ENCODE peak calls at places on chromosomes 7 and 10, in five cellular contexts. K is aorta, Y is neural progenitor cell, D is Caco-2, R is cardiac muscle cell. O is an unnamed sample.
A peak's percentile ranks its signal among the peaks of the same experiment; 100 is the strongest.

GRCh38 chr7:104431930-104432329 is 103.5 kb downstream of the LHFPL3 start:
- DNase-seq in R (no peak), Y (no peak), D (no peak), K (no peak), O (no peak)

GRCh38 chr10:13390604-13391522 is 42.8 kb upstream of the SEPHS1 start:
- DNase-seq in K (peak; percentile 58), R (no peak), D (no peak), Y (no peak), O (no peak)

GRCh38 chr7:159004411-159004810 is 140.3 kb downstream of the VIPR2 start:
- DNase-seq in K (no peak), Y (no peak), R (no peak), D (no peak), O (no peak)

GRCh38 chr7:134645935-134646334 is 718 bp upstream of the BPGM start:
- DNase-seq in R (peak; percentile 5), K (no peak), D (no peak), Y (no peak), O (no peak)

GRCh38 chr10:104472505-104472904 is 118.9 kb downstream of the CFAP58 start:
- DNase-seq in Y (no peak), K (no peak), D (no peak), R (no peak), O (peak; percentile 28)

GRCh38 chr7:131619336-131620305 is 63.2 kb upstream of the PODXL start:
- DNase-seq in R (no peak), D (peak; percentile 90), K (no peak), Y (peak; percentile 29), O (peak; percentile 32)

GRCh38 chr7:91519241-91520200 is 255.3 kb downstream of the FZD1 start:
- DNase-seq in Y (peak; percentile 85), K (no peak), R (no peak), D (no peak), O (no peak)

GRCh38 chr7:110827287-110827855 is 263.6 kb upstream of the LRRN3 start:
- DNase-seq in Y (no peak), R (no peak), K (no peak), D (no peak), O (no peak)

GRCh38 chr7:116786791-116787443 is 75.5 kb upstream of the CAPZA2 start:
- DNase-seq in D (peak; percentile 42), K (no peak), Y (peak; percentile 44), R (peak; percentile 13), O (no peak)
- H3K4me3 ChIP-seq in D (no peak overlapping the region), K (no peak overlapping the region), Y (no peak overlapping the region), R (no peak overlapping the region), O (no peak overlapping the region)

GRCh38 chr10:21825345-21825744 is 178.2 kb downstream of the DNAJC1 start:
- DNase-seq in D (no peak), Y (no peak), K (no peak), R (no peak), O (no peak)

GRCh38 chr10:21820952-21821351 is 182.6 kb downstream of the DNAJC1 start:
- DNase-seq in Y (no peak), K (no peak), R (no peak), D (peak; percentile 49), O (no peak)

GRCh38 chr10:21824409-21824808 is 179.1 kb downstream of the DNAJC1 start:
- DNase-seq in K (no peak), R (no peak), Y (no peak), D (no peak), O (no peak)

GRCh38 chr10:21826725-21827124 is 176.8 kb downstream of the DNAJC1 start:
- DNase-seq in R (no peak), D (no peak), K (no peak), Y (no peak), O (no peak)

DNA sequence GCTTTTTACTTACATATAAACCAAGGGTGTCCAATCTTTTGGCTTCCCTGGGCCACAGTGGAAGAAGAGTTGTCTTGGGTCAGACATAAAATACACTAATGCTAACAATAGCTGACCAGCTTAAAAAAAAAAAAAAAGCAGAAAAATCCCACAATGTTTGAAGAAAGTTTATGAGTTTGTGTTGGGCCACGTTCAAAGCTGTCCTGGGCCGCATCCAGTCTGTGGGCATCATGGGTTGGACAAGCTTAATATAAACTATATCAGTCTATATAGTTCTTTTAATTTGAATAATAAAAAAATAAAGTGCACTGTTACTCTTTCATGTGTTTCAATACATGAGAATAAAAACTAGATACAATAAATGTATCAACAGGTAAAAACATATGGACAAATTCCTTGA is 179.9 kb downstream of the DNAJC1 start:
- DNase-seq in K (no peak), D (no peak), R (no peak), Y (no peak), O (peak; percentile 25)
- H3K9me3 ChIP-seq in K (no peaks in the 10 kb centered on the region), D (peaks cover 18% of the 10 kb centered on the region), R (no peaks in the 10 kb centered on the region), Y (peaks cover 21% of the 10 kb centered on the region), O (peaks cover 8% of the 10 kb centered on the region)

GRCh38 chr10:133530506-133530905 is 3.3 kb downstream of the CYP2E1 start:
- DNase-seq in Y (no peak), D (no peak), K (no peak), R (no peak), O (no peak)
- H3K27me3 ChIP-seq in Y (no peaks in the 10 kb centered on the region), D (no peaks in the 10 kb centered on the region), K (no peaks in the 10 kb centered on the region), R (no peaks in the 10 kb centered on the region), O (no peaks in the 10 kb centered on the region)

GRCh38 chr10:100744980-100745881 is at the start of gene PAX2:
- DNase-seq in D (peak; percentile 54), K (no peak), Y (peak; percentile 90), R (no peak), O (peak; percentile 44)
- H3K4me3 ChIP-seq in D (peak within 1 kb of the TSS; percentile 39), K (no peak within 1 kb of the TSS), Y (peak within 1 kb of the TSS; percentile 51), R (peak within 1 kb of the TSS; percentile 28), O (peak within 1 kb of the TSS; percentile 39)